ENCODE peak calls at places on chromosome X, in seven cellular contexts. One of them, this sample, is unnamed.

GRCh38 chrX:153565996-153566580 is 32.9 kb downstream of the CCNQ start:
- DNase-seq in AG09309: no peak
- DNase-seq in T-helper 1 cell: no peak
- DNase-seq in A549: no peak
- DNase-seq in hippocampal formation: no peak
- DNase-seq in sigmoid colon: no peak
- DNase-seq in CD8-positive, alpha-beta memory T cell: no peak
- DNase-seq in this sample: no peak

GRCh38 chrX:12804655-12805054 is 13.4 kb downstream of the PRPS2 start:
- DNase-seq in AG09309: no peak
- DNase-seq in T-helper 1 cell: no peak
- DNase-seq in A549: no peak
- DNase-seq in hippocampal formation: no peak
- DNase-seq in sigmoid colon: no peak
- DNase-seq in CD8-positive, alpha-beta memory T cell: no peak
- DNase-seq in this sample: no peak

GRCh38 chrX:53831662-53832635 is 145.4 kb upstream of the HUWE1 start:
- DNase-seq in AG09309: no peak
- DNase-seq in T-helper 1 cell: peak
- DNase-seq in A549: peak
- DNase-seq in hippocampal formation: no peak
- DNase-seq in sigmoid colon: no peak
- DNase-seq in CD8-positive, alpha-beta memory T cell: no peak
- DNase-seq in this sample: peak

GRCh38 chrX:30652527-30653414 is 452 bp upstream of the GK start:
- DNase-seq in AG09309: peak
- DNase-seq in T-helper 1 cell: peak
- DNase-seq in A549: peak
- DNase-seq in hippocampal formation: peak
- DNase-seq in sigmoid colon: peak
- DNase-seq in CD8-positive, alpha-beta memory T cell: peak
- DNase-seq in this sample: peak

GRCh38 chrX:19585370-19586082 is 70.2 kb upstream of the MAP3K15 start:
- DNase-seq in AG09309: no peak
- DNase-seq in T-helper 1 cell: no peak
- DNase-seq in A549: no peak
- DNase-seq in hippocampal formation: no peak
- DNase-seq in sigmoid colon: no peak
- DNase-seq in CD8-positive, alpha-beta memory T cell: no peak
- DNase-seq in this sample: no peak

GRCh38 chrX:38717871-38718270 is 83.4 kb upstream of the MID1IP1 start:
- DNase-seq in AG09309: no peak
- DNase-seq in T-helper 1 cell: no peak
- DNase-seq in A549: peak
- DNase-seq in hippocampal formation: no peak
- DNase-seq in sigmoid colon: no peak
- DNase-seq in CD8-positive, alpha-beta memory T cell: no peak
- DNase-seq in this sample: no peak

GRCh38 chrX:43750248-43750676 is 94.2 kb downstream of the MAOA start:
- DNase-seq in AG09309: peak
- DNase-seq in T-helper 1 cell: peak
- DNase-seq in A549: peak
- DNase-seq in hippocampal formation: no peak
- DNase-seq in sigmoid colon: peak
- DNase-seq in CD8-positive, alpha-beta memory T cell: peak
- DNase-seq in this sample: peak

GRCh38 chrX:47384502-47384901 is 14.1 kb downstream of the ZNF157 start:
- DNase-seq in AG09309: peak
- DNase-seq in T-helper 1 cell: peak
- DNase-seq in A549: peak
- DNase-seq in hippocampal formation: peak
- DNase-seq in sigmoid colon: peak
- DNase-seq in CD8-positive, alpha-beta memory T cell: peak
- DNase-seq in this sample: peak

GRCh38 chrX:131617182-131617581 is 73.3 kb downstream of the OR13H1 start:
- DNase-seq in AG09309: peak
- DNase-seq in T-helper 1 cell: no peak
- DNase-seq in A549: no peak
- DNase-seq in hippocampal formation: no peak
- DNase-seq in sigmoid colon: no peak
- DNase-seq in CD8-positive, alpha-beta memory T cell: no peak
- DNase-seq in this sample: no peak

GRCh38 chrX:130186645-130187044 is 14.9 kb downstream of the RAB33A start:
- DNase-seq in AG09309: no peak
- DNase-seq in T-helper 1 cell: no peak
- DNase-seq in A549: no peak
- DNase-seq in hippocampal formation: no peak
- DNase-seq in sigmoid colon: peak
- DNase-seq in CD8-positive, alpha-beta memory T cell: no peak
- DNase-seq in this sample: no peak

GRCh38 chrX:70254063-70254400 is 6.0 kb downstream of the P2RY4 start:
- DNase-seq in AG09309: no peak
- DNase-seq in T-helper 1 cell: no peak
- DNase-seq in A549: no peak
- DNase-seq in hippocampal formation: no peak
- DNase-seq in sigmoid colon: no peak
- DNase-seq in CD8-positive, alpha-beta memory T cell: no peak
- DNase-seq in this sample: no peak

GRCh38 chrX:81237516-81237915 is 35.6 kb downstream of the SH3BGRL start:
- DNase-seq in AG09309: no peak
- DNase-seq in T-helper 1 cell: no peak
- DNase-seq in A549: no peak
- DNase-seq in hippocampal formation: no peak
- DNase-seq in sigmoid colon: no peak
- DNase-seq in CD8-positive, alpha-beta memory T cell: no peak
- DNase-seq in this sample: no peak

GRCh38 chrX:40320819-40321218 is 223.1 kb upstream of the BCOR start:
- DNase-seq in AG09309: no peak
- DNase-seq in T-helper 1 cell: no peak
- DNase-seq in A549: no peak
- DNase-seq in hippocampal formation: no peak
- DNase-seq in sigmoid colon: no peak
- DNase-seq in CD8-positive, alpha-beta memory T cell: no peak
- DNase-seq in this sample: no peak

GRCh38 chrX:40644821-40645358 is 2.5 kb downstream of the CXorf38 start:
- DNase-seq in AG09309: peak
- DNase-seq in T-helper 1 cell: peak
- DNase-seq in A549: peak
- DNase-seq in hippocampal formation: peak
- DNase-seq in sigmoid colon: peak
- DNase-seq in CD8-positive, alpha-beta memory T cell: peak
- DNase-seq in this sample: peak

GRCh38 chrX:151510203-151510602 is 53.3 kb upstream of the PASD1 start:
- DNase-seq in AG09309: no peak
- DNase-seq in T-helper 1 cell: no peak
- DNase-seq in A549: no peak
- DNase-seq in hippocampal formation: no peak
- DNase-seq in sigmoid colon: no peak
- DNase-seq in CD8-positive, alpha-beta memory T cell: no peak
- DNase-seq in this sample: no peak

GRCh38 chrX:45743081-45743533 is 542.4 kb upstream of the DIPK2B start:
- DNase-seq in AG09309: no peak
- DNase-seq in T-helper 1 cell: no peak
- DNase-seq in A549: peak
- DNase-seq in hippocampal formation: no peak
- DNase-seq in sigmoid colon: no peak
- DNase-seq in CD8-positive, alpha-beta memory T cell: no peak
- DNase-seq in this sample: no peak

GRCh38 chrX:99494668-99495067 is 915.4 kb downstream of the PCDH19 start:
- DNase-seq in AG09309: no peak
- DNase-seq in T-helper 1 cell: no peak
- DNase-seq in A549: no peak
- DNase-seq in hippocampal formation: no peak
- DNase-seq in sigmoid colon: no peak
- DNase-seq in CD8-positive, alpha-beta memory T cell: no peak
- DNase-seq in this sample: no peak

GRCh38 chrX:134803551-134804183 is 145.4 kb upstream of the PLAC1 start:
- DNase-seq in AG09309: no peak
- DNase-seq in T-helper 1 cell: peak
- DNase-seq in A549: no peak
- DNase-seq in hippocampal formation: no peak
- DNase-seq in sigmoid colon: no peak
- DNase-seq in CD8-positive, alpha-beta memory T cell: peak
- DNase-seq in this sample: peak

GRCh38 chrX:50152421-50152820 is 48.4 kb downstream of the AKAP4 start:
- DNase-seq in AG09309: no peak
- DNase-seq in T-helper 1 cell: no peak
- DNase-seq in A549: no peak
- DNase-seq in hippocampal formation: no peak
- DNase-seq in sigmoid colon: no peak
- DNase-seq in CD8-positive, alpha-beta memory T cell: no peak
- DNase-seq in this sample: no peak

GRCh38 chrX:146454363-146454762 is 355.2 kb upstream of the CXorf51B start:
- DNase-seq in AG09309: no peak
- DNase-seq in T-helper 1 cell: no peak
- DNase-seq in A549: no peak
- DNase-seq in hippocampal formation: no peak
- DNase-seq in sigmoid colon: no peak
- DNase-seq in CD8-positive, alpha-beta memory T cell: no peak
- DNase-seq in this sample: no peak

GRCh38 chrX:120446503-120446902 is 22.6 kb downstream of the LAMP2 start:
- DNase-seq in AG09309: peak
- DNase-seq in T-helper 1 cell: no peak
- DNase-seq in A549: peak
- DNase-seq in hippocampal formation: no peak
- DNase-seq in sigmoid colon: no peak
- DNase-seq in CD8-positive, alpha-beta memory T cell: no peak
- DNase-seq in this sample: no peak

GRCh38 chrX:7062912-7063311 is 84.6 kb upstream of the STS start:
- DNase-seq in AG09309: no peak
- DNase-seq in T-helper 1 cell: no peak
- DNase-seq in A549: no peak
- DNase-seq in hippocampal formation: no peak
- DNase-seq in sigmoid colon: no peak
- DNase-seq in CD8-positive, alpha-beta memory T cell: no peak
- DNase-seq in this sample: no peak

GRCh38 chrX:964831-965416 is 247.5 kb downstream of the CRLF2 start:
- DNase-seq in AG09309: no peak
- DNase-seq in T-helper 1 cell: no peak
- DNase-seq in A549: no peak
- DNase-seq in hippocampal formation: no peak
- DNase-seq in sigmoid colon: no peak
- DNase-seq in CD8-positive, alpha-beta memory T cell: no peak
- DNase-seq in this sample: no peak

GRCh38 chrX:9019151-9019550 is 14.8 kb downstream of the FAM9B start:
- DNase-seq in AG09309: peak
- DNase-seq in T-helper 1 cell: no peak
- DNase-seq in A549: no peak
- DNase-seq in hippocampal formation: no peak
- DNase-seq in sigmoid colon: no peak
- DNase-seq in CD8-positive, alpha-beta memory T cell: no peak
- DNase-seq in this sample: no peak

GRCh38 chrX:3263681-3264126 is 82.7 kb downstream of the MXRA5 start:
- DNase-seq in AG09309: no peak
- DNase-seq in T-helper 1 cell: no peak
- DNase-seq in A549: peak
- DNase-seq in hippocampal formation: no peak
- DNase-seq in sigmoid colon: no peak
- DNase-seq in CD8-positive, alpha-beta memory T cell: no peak
- DNase-seq in this sample: no peak

GRCh38 chrX:9539611-9540387 is 74.9 kb downstream of the TBL1X start:
- DNase-seq in AG09309: no peak
- DNase-seq in T-helper 1 cell: no peak
- DNase-seq in A549: no peak
- DNase-seq in hippocampal formation: no peak
- DNase-seq in sigmoid colon: no peak
- DNase-seq in CD8-positive, alpha-beta memory T cell: no peak
- DNase-seq in this sample: no peak

GRCh38 chrX:101206471-101206870 is 13.1 kb upstream of the DRP2 start:
- DNase-seq in AG09309: no peak
- DNase-seq in T-helper 1 cell: no peak
- DNase-seq in A549: peak
- DNase-seq in hippocampal formation: no peak
- DNase-seq in sigmoid colon: no peak
- DNase-seq in CD8-positive, alpha-beta memory T cell: no peak
- DNase-seq in this sample: peak

GRCh38 chrX:108439434-108439883 is at the start of gene COL4A5:
- DNase-seq in AG09309: no peak
- DNase-seq in T-helper 1 cell: no peak
- DNase-seq in A549: peak
- DNase-seq in hippocampal formation: peak
- DNase-seq in sigmoid colon: peak
- DNase-seq in CD8-positive, alpha-beta memory T cell: no peak
- DNase-seq in this sample: no peak

GRCh38 chrX:115047715-115048114 is 30.3 kb upstream of the IL13RA2 start:
- DNase-seq in AG09309: no peak
- DNase-seq in T-helper 1 cell: no peak
- DNase-seq in A549: no peak
- DNase-seq in hippocampal formation: no peak
- DNase-seq in sigmoid colon: no peak
- DNase-seq in CD8-positive, alpha-beta memory T cell: no peak
- DNase-seq in this sample: no peak

GRCh38 chrX:103831342-103831802 is 685 bp downstream of the RAB9B start:
- DNase-seq in AG09309: no peak
- DNase-seq in T-helper 1 cell: peak
- DNase-seq in A549: peak
- DNase-seq in hippocampal formation: no peak
- DNase-seq in sigmoid colon: no peak
- DNase-seq in CD8-positive, alpha-beta memory T cell: peak
- DNase-seq in this sample: no peak

GRCh38 chrX:13778916-13779315 is 38.0 kb downstream of the GPM6B start:
- DNase-seq in AG09309: no peak
- DNase-seq in T-helper 1 cell: no peak
- DNase-seq in A549: no peak
- DNase-seq in hippocampal formation: no peak
- DNase-seq in sigmoid colon: no peak
- DNase-seq in CD8-positive, alpha-beta memory T cell: no peak
- DNase-seq in this sample: no peak

This sample was measured in naive thymus-derived CD8-positive, alpha-beta T cell.